ENCODE peak calls at places on chromosomes 11 and 22, in seven cellular contexts. One of them, this sample, is unnamed.

GRCh38 chr22:48918585-48919186 is 909.0 kb downstream of the BRD1 start:
- DNase-seq in HFFc6: no peak
- DNase-seq in A172: no peak
- DNase-seq in EL: no peak
- DNase-seq in endothelial cell: no peak
- DNase-seq in SHP77: peak
- DNase-seq in GOT3: no peak
- DNase-seq in this sample: peak

GRCh38 chr11:134664863-134665535 is 253.0 kb upstream of the B3GAT1 start:
- DNase-seq in HFFc6: no peak
- DNase-seq in A172: no peak
- DNase-seq in EL: no peak
- DNase-seq in endothelial cell: no peak
- DNase-seq in SHP77: no peak
- DNase-seq in GOT3: no peak
- DNase-seq in this sample: no peak

GRCh38 chr11:2825261-2825885 is 60.2 kb downstream of the CDKN1C start:
- DNase-seq in HFFc6: peak
- DNase-seq in A172: peak
- DNase-seq in EL: peak
- DNase-seq in endothelial cell: no peak
- DNase-seq in SHP77: no peak
- DNase-seq in GOT3: no peak
- DNase-seq in this sample: no peak

GRCh38 chr11:126546191-126546590 is 190.7 kb downstream of the ST3GAL4 start:
- DNase-seq in HFFc6: no peak
- DNase-seq in A172: peak
- DNase-seq in EL: peak
- DNase-seq in endothelial cell: no peak
- DNase-seq in SHP77: no peak
- DNase-seq in GOT3: no peak
- DNase-seq in this sample: no peak

GRCh38 chr11:87589082-87589481 is 551.3 kb downstream of the TMEM135 start:
- DNase-seq in HFFc6: no peak
- DNase-seq in A172: no peak
- DNase-seq in EL: no peak
- DNase-seq in endothelial cell: no peak
- DNase-seq in SHP77: no peak
- DNase-seq in GOT3: no peak
- DNase-seq in this sample: no peak

GRCh38 chr22:20107471-20107901 is 8.4 kb upstream of the RANBP1 start:
- DNase-seq in HFFc6: no peak
- DNase-seq in A172: no peak
- DNase-seq in EL: no peak
- DNase-seq in endothelial cell: no peak
- DNase-seq in SHP77: no peak
- DNase-seq in GOT3: no peak
- DNase-seq in this sample: no peak

GRCh38 chr22:28151241-28151640 is 232.2 kb upstream of the PITPNB start:
- DNase-seq in HFFc6: no peak
- DNase-seq in A172: no peak
- DNase-seq in EL: no peak
- DNase-seq in endothelial cell: no peak
- DNase-seq in SHP77: no peak
- DNase-seq in GOT3: no peak
- DNase-seq in this sample: no peak

GRCh38 chr11:119578466-119579220 is 150.4 kb downstream of the NECTIN1 start:
- DNase-seq in HFFc6: no peak
- DNase-seq in A172: no peak
- DNase-seq in EL: no peak
- DNase-seq in endothelial cell: no peak
- DNase-seq in SHP77: no peak
- DNase-seq in GOT3: no peak
- DNase-seq in this sample: peak

GRCh38 chr11:61775606-61776554 is 16.5 kb downstream of the TMEM258 start:
- DNase-seq in HFFc6: no peak
- DNase-seq in A172: no peak
- DNase-seq in EL: no peak
- DNase-seq in endothelial cell: no peak
- DNase-seq in SHP77: no peak
- DNase-seq in GOT3: no peak
- DNase-seq in this sample: no peak

GRCh38 chr11:3123316-3123715 is 41.8 kb downstream of the OSBPL5 start:
- DNase-seq in HFFc6: no peak
- DNase-seq in A172: no peak
- DNase-seq in EL: no peak
- DNase-seq in endothelial cell: no peak
- DNase-seq in SHP77: peak
- DNase-seq in GOT3: no peak
- DNase-seq in this sample: no peak

GRCh38 chr11:46513934-46514342 is 79.9 kb downstream of the AMBRA1 start:
- DNase-seq in HFFc6: no peak
- DNase-seq in A172: no peak
- DNase-seq in EL: peak
- DNase-seq in endothelial cell: peak
- DNase-seq in SHP77: no peak
- DNase-seq in GOT3: no peak
- DNase-seq in this sample: peak

GRCh38 chr22:50271519-50271970 is 1.4 kb upstream of the MAPK11 start:
- DNase-seq in HFFc6: no peak
- DNase-seq in A172: no peak
- DNase-seq in EL: peak
- DNase-seq in endothelial cell: peak
- DNase-seq in SHP77: peak
- DNase-seq in GOT3: no peak
- DNase-seq in this sample: peak

This sample was measured in NCI-H146.